ENCODE peak calls at places on chromosomes 7 and 10, in ten cellular contexts. C is tibial nerve, B is BJ, J is nephron progenitor cell, Q is HCT116, X is WTC11, R is HFF-Myc, U is spleen, W is endodermal cell, E is A549. T is an unnamed sample.

GRCh38 chr7:69620063-69620462 is 21.8 kb downstream of the AUTS2 start:
- DNase-seq in C (no peak), B (no peak), J (no peak), Q (no peak), X (no peak), R (no peak), U (no peak), W (no peak), E (no peak), T (no peak)

GRCh38 chr10:98610855-98611254 is 164.1 kb upstream of the HPS1 start:
- DNase-seq in C (no peak), B (no peak), J (peak; percentile 10), Q (no peak), X (no peak), R (no peak), U (no peak), W (no peak), E (no peak), T (no peak)

GRCh38 chr10:80177781-80178636 is 27.3 kb downstream of the ANXA11 start:
- DNase-seq in C (no peak), B (no peak), J (no peak), Q (no peak), X (no peak), R (no peak), U (no peak), W (no peak), E (no peak), T (no peak)

GRCh38 chr10:27724287-27724686 is 21.3 kb downstream of the MKX start:
- DNase-seq in C (no peak), B (no peak), J (no peak), Q (no peak), X (no peak), R (no peak), U (no peak), W (peak; percentile 65), E (no peak), T (no peak)

GRCh38 chr7:79709574-79710409 is 256.3 kb upstream of the MAGI2 start:
- DNase-seq in C (no peak), B (no peak), J (no peak), Q (peak; percentile 85), X (no peak), R (no peak), U (no peak), W (peak; percentile 54), E (no peak), T (no peak)

GRCh38 chr7:140876519-140877248 is 48.0 kb downstream of the BRAF start:
- DNase-seq in C (no peak), B (peak; percentile 24), J (no peak), Q (no peak), X (no peak), R (peak; percentile 29), U (no peak), W (no peak), E (no peak), T (no peak)

GRCh38 chr7:7449055-7449454 is 86.6 kb downstream of the COL28A1 start:
- DNase-seq in C (no peak), B (no peak), J (no peak), Q (no peak), X (no peak), R (no peak), U (no peak), W (no peak), E (no peak), T (no peak)

GRCh38 chr7:30470163-30470770 is 8.3 kb downstream of the NOD1 start:
- DNase-seq in C (no peak), B (no peak), J (no peak), Q (no peak), X (no peak), R (no peak), U (no peak), W (peak; percentile 48), E (no peak), T (no peak)

GRCh38 chr7:136870799-136871487 is 2.5 kb downstream of the CHRM2 start:
- DNase-seq in C (no peak), B (no peak), J (peak; percentile 59), Q (no peak), X (peak; percentile 25), R (no peak), U (peak; percentile 62), W (peak; percentile 67), E (no peak), T (no peak)

GRCh38 chr7:88401009-88401623 is 94.4 kb upstream of the STEAP4 start:
- DNase-seq in C (no peak), B (no peak), J (no peak), Q (peak; percentile 15), X (no peak), R (no peak), U (no peak), W (no peak), E (peak; percentile 4), T (peak; percentile 12)

GRCh38 chr7:107559864-107560263 is 3.9 kb downstream of the COG5 start:
- DNase-seq in C (no peak), B (no peak), J (no peak), Q (no peak), X (no peak), R (no peak), U (no peak), W (no peak), E (no peak), T (no peak)

DNA sequence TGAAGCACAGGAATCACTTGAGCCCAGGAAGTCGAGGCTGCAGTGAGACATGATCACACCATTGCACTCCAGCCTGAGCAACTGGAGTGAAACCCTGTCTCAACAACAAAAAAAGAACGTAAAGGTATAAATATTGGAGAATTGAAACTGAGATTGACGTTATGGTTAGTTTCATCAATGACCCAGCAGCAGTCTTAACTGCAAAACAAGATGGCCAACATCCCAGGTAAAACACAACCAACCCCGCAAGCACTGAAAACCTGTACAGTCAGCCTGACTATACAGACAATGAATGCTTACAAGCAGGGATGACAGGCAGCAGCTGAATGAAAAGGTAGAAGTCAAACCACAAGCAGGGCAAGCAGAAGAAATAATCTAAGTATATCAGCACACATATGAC is 34.7 kb downstream of the WAPL start:
- DNase-seq in C (no peak), B (no peak), J (no peak), Q (no peak), X (no peak), R (no peak), U (no peak), W (no peak), E (no peak), T (no peak)
- TF ChIP-seq CTCF in C (no peak), B (no peak), J (no peak), Q (no peak), X (no peak), R (no peak), U (no peak), W (no peak), E (no peak), T (no peak)

GRCh38 chr10:71288461-71288860 is 30.6 kb upstream of the SLC29A3 start:
- DNase-seq in C (no peak), B (no peak), J (no peak), Q (no peak), X (no peak), R (no peak), U (no peak), W (no peak), E (no peak), T (no peak)

GRCh38 chr10:71290806-71291205 is 28.3 kb upstream of the SLC29A3 start:
- DNase-seq in C (no peak), B (no peak), J (no peak), Q (no peak), X (no peak), R (no peak), U (no peak), W (no peak), E (no peak), T (no peak)

GRCh38 chr10:71291501-71291900 is 27.6 kb upstream of the SLC29A3 start:
- DNase-seq in C (no peak), B (no peak), J (no peak), Q (no peak), X (no peak), R (no peak), U (no peak), W (no peak), E (no peak), T (no peak)

GRCh38 chr10:71289421-71290130 is 29.5 kb upstream of the SLC29A3 start:
- DNase-seq in C (no peak), B (no peak), J (no peak), Q (no peak), X (no peak), R (no peak), U (no peak), W (no peak), E (no peak), T (no peak)

DNA sequence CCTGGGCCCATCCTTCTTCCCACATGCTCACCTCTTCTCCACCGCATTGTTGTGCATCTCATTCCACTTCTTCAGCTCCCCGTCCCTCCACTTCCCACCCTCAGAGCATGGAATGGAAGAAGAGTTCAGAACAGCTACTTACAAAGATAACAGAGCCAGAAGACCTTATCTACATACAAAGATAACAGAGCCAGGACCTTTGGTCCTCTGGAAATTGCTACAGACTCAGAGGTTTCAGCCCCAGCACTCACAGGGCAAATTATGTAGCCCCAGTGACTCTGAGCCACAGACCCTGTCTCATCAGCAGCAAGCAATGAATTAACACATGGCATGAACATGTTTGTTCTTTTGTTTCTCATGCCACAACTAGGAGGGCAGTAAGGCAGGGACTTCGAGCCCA is 28.7 kb upstream of the SLC29A3 start:
- DNase-seq in C (no peak), B (no peak), J (no peak), Q (no peak), X (no peak), R (no peak), U (no peak), W (no peak), E (no peak), T (no peak)
- TF ChIP-seq CTCF in C (no peak), B (no peak), J (no peak), Q (no peak), X (no peak), R (no peak), U (no peak), W (no peak), E (no peak), T (no peak)

DNA sequence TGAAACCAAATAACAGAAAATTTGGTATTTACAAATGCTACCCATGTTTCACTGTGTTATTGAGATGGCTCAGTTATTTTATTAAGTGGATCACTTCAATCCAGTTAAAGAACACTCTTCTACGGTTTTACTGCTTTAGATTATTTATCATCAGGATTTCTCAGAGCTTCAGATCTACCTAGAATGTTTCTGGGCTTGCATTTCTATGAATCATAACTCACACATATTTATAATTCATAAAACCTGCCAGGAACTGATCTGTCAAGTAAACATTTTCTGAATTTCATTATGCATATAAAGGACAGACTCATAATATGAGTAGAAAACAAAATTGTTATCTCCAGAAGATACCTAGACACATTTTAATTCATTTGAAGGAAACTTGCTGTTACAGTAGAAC is 1172.3 kb upstream of the LRRTM3 start:
- DNase-seq in C (no peak), B (no peak), J (no peak), Q (no peak), X (no peak), R (no peak), U (no peak), W (no peak), E (no peak), T (no peak)
- TF ChIP-seq CTCF in C (no peak), B (no peak), J (no peak), Q (no peak), X (no peak), R (no peak), U (no peak), W (no peak), E (no peak), T (no peak)

DNA sequence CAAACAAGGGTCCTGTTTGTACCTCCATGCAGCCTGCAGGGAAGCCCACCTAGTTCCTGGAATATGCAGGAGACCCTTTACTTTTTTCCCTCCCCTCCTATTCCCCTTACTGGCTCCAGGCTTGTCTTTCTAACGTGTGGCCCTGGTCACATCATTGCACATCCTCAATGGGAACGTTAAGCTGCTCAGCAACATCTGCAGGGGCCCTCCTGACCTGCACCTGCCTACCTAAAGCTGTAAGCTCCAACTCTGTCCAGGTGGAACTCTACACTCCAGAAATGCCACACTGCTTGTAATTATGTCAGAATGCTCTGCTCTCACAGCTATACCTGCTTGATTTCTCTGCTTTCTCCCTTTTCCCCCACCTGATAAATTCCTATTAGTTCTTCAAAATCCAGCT is 72.1 kb downstream of the ARMC3 start:
- DNase-seq in C (no peak), B (no peak), J (no peak), Q (no peak), X (peak; percentile 17), R (no peak), U (no peak), W (peak; percentile 56), E (no peak), T (no peak)
- TF ChIP-seq CTCF in C (no peak), B (no peak), J (no peak), Q (no peak), X (no peak), R (no peak), U (no peak), W (peak; percentile 52), E (no peak), T (no peak)

T was measured in GM20000.